ENCODE peak calls at places on chromosomes 11 and 22, in eight cellular contexts. N is midbrain; C is stimulated activated CD4-positive, alpha-beta T cell treated with anti-CD3 and anti-CD28 coated beads, Interleukin-15, amount 100 ng/mL, for 24 hours; M is CD4-positive, CD25-positive, alpha-beta regulatory T cell; D is fibroblast of lung; S is GM23248; T is head of caudate nucleus; Y is OCI-M1. G is an unnamed sample.

GRCh38 chr11:76841923-76842452 is 18.7 kb upstream of the ACER3 start:
- DNase-seq in N (no peak), C (no peak), M (no peak), D (no peak), S (no peak), T (no peak), Y (no peak), G (no peak)

GRCh38 chr11:116459233-116459632 is 313.6 kb downstream of the BUD13 start:
- DNase-seq in N (no peak), C (no peak), M (no peak), D (no peak), S (no peak), T (no peak), Y (no peak), G (no peak)

GRCh38 chr22:17422736-17423343 is 53.6 kb downstream of the CECR2 start:
- DNase-seq in N (no peak), C (no peak), M (no peak), D (no peak), S (no peak), T (no peak), Y (no peak), G (no peak)

GRCh38 chr22:38862375-38863329 is 9.4 kb downstream of the CBX6 start:
- DNase-seq in N (peak; percentile 20), C (peak; percentile 34), M (no peak), D (peak; percentile 50), S (no peak), T (no peak), Y (no peak), G (no peak)

GRCh38 chr11:2398664-2399355 is 1.7 kb upstream of the TSSC4 start:
- DNase-seq in N (no peak), C (no peak), M (no peak), D (no peak), S (no peak), T (no peak), Y (peak; percentile 43), G (no peak)

GRCh38 chr22:29877620-29878019 is 5.4 kb upstream of the MTMR3 start:
- DNase-seq in N (no peak), C (no peak), M (no peak), D (no peak), S (peak; percentile 89), T (no peak), Y (no peak), G (no peak)

GRCh38 chr22:36359172-36359973 is 28.4 kb downstream of the MYH9 start:
- DNase-seq in N (no peak), C (no peak), M (no peak), D (no peak), S (no peak), T (no peak), Y (peak; percentile 22), G (no peak)

GRCh38 chr11:63761870-63762661 is 6.5 kb downstream of the ZFTA start:
- DNase-seq in N (no peak), C (no peak), M (no peak), D (peak; percentile 13), S (no peak), T (peak; percentile 53), Y (no peak), G (no peak)

GRCh38 chr22:22348127-22348814 is 103.7 kb downstream of the VPREB1 start:
- DNase-seq in N (peak; percentile 81), C (no peak), M (no peak), D (no peak), S (peak; percentile 7), T (peak; percentile 83), Y (peak; percentile 54), G (no peak)

GRCh38 chr11:102026975-102027374 is 20.3 kb upstream of the CFAP300 start:
- DNase-seq in N (no peak), C (no peak), M (no peak), D (peak; percentile 9), S (no peak), T (no peak), Y (no peak), G (no peak)